ENCODE peak calls at places on chromosomes 1 and 21, in nine cellular contexts. One of them, this sample, is unnamed.

GRCh38 chr1:202645097-202645476 is 65.2 kb downstream of the SYT2 start:
- DNase-seq in transverse colon: no peak
- DNase-seq in sigmoid colon: no peak
- DNase-seq in K562: no peak
- DNase-seq in stomach: no peak
- DNase-seq in suprapubic skin: no peak
- DNase-seq in spleen: no peak
- DNase-seq in prostate gland: no peak
- DNase-seq in esophagus muscularis mucosa: no peak
- DNase-seq in this sample: no peak

GRCh38 chr21:42012344-42012743 is 2.2 kb upstream of the ZBTB21 start:
- DNase-seq in transverse colon: peak; percentile 23
- DNase-seq in sigmoid colon: no peak
- DNase-seq in K562: no peak
- DNase-seq in stomach: no peak
- DNase-seq in suprapubic skin: no peak
- DNase-seq in spleen: no peak
- DNase-seq in prostate gland: no peak
- DNase-seq in esophagus muscularis mucosa: no peak
- DNase-seq in this sample: no peak

GRCh38 chr1:150366416-150367296 is 2.7 kb downstream of the RPRD2 start:
- DNase-seq in transverse colon: no peak
- DNase-seq in sigmoid colon: no peak
- DNase-seq in K562: no peak
- DNase-seq in stomach: no peak
- DNase-seq in suprapubic skin: no peak
- DNase-seq in spleen: no peak
- DNase-seq in prostate gland: no peak
- DNase-seq in esophagus muscularis mucosa: no peak
- DNase-seq in this sample: no peak

GRCh38 chr1:42479621-42480020 is 16.5 kb downstream of the CCDC30 start:
- DNase-seq in transverse colon: no peak
- DNase-seq in sigmoid colon: no peak
- DNase-seq in K562: peak; percentile 17
- DNase-seq in stomach: no peak
- DNase-seq in suprapubic skin: no peak
- DNase-seq in spleen: no peak
- DNase-seq in prostate gland: no peak
- DNase-seq in esophagus muscularis mucosa: no peak
- DNase-seq in this sample: no peak

GRCh38 chr1:196650403-196650802 is 1.4 kb upstream of the CFH start:
- DNase-seq in transverse colon: no peak
- DNase-seq in sigmoid colon: no peak
- DNase-seq in K562: no peak
- DNase-seq in stomach: no peak
- DNase-seq in suprapubic skin: no peak
- DNase-seq in spleen: no peak
- DNase-seq in prostate gland: no peak
- DNase-seq in esophagus muscularis mucosa: no peak
- DNase-seq in this sample: no peak

GRCh38 chr1:17696417-17697301 is 58.5 kb upstream of the ACTL8 start:
- DNase-seq in transverse colon: no peak
- DNase-seq in sigmoid colon: no peak
- DNase-seq in K562: peak; percentile 23
- DNase-seq in stomach: no peak
- DNase-seq in suprapubic skin: no peak
- DNase-seq in spleen: no peak
- DNase-seq in prostate gland: peak; percentile 14
- DNase-seq in esophagus muscularis mucosa: no peak
- DNase-seq in this sample: peak; percentile 7

GRCh38 chr1:244461254-244462071 is at the start of gene CATSPERE:
- DNase-seq in transverse colon: peak; percentile 91
- DNase-seq in sigmoid colon: peak; percentile 93
- DNase-seq in K562: no peak
- DNase-seq in stomach: peak; percentile 93
- DNase-seq in suprapubic skin: peak; percentile 89
- DNase-seq in spleen: peak; percentile 96
- DNase-seq in prostate gland: peak; percentile 85
- DNase-seq in esophagus muscularis mucosa: peak; percentile 95
- DNase-seq in this sample: no peak

GRCh38 chr1:40185951-40186864 is 25.0 kb downstream of the RLF start:
- DNase-seq in transverse colon: peak; percentile 10
- DNase-seq in sigmoid colon: no peak
- DNase-seq in K562: no peak
- DNase-seq in stomach: no peak
- DNase-seq in suprapubic skin: no peak
- DNase-seq in spleen: no peak
- DNase-seq in prostate gland: no peak
- DNase-seq in esophagus muscularis mucosa: no peak
- DNase-seq in this sample: no peak

GRCh38 chr1:185733818-185734709 is at the start of gene HMCN1:
- DNase-seq in transverse colon: peak; percentile 54
- DNase-seq in sigmoid colon: peak; percentile 93
- DNase-seq in K562: peak; percentile 39
- DNase-seq in stomach: peak; percentile 58
- DNase-seq in suprapubic skin: peak; percentile 86
- DNase-seq in spleen: peak; percentile 86
- DNase-seq in prostate gland: peak; percentile 43
- DNase-seq in esophagus muscularis mucosa: no peak
- DNase-seq in this sample: peak; percentile 41

GRCh38 chr1:88484862-88485261 is 199.2 kb upstream of the PKN2 start:
- DNase-seq in transverse colon: no peak
- DNase-seq in sigmoid colon: no peak
- DNase-seq in K562: no peak
- DNase-seq in stomach: no peak
- DNase-seq in suprapubic skin: no peak
- DNase-seq in spleen: no peak
- DNase-seq in prostate gland: no peak
- DNase-seq in esophagus muscularis mucosa: no peak
- DNase-seq in this sample: no peak

GRCh38 chr1:79193211-79194079 is 186.9 kb upstream of the ADGRL4 start:
- DNase-seq in transverse colon: no peak
- DNase-seq in sigmoid colon: no peak
- DNase-seq in K562: no peak
- DNase-seq in stomach: no peak
- DNase-seq in suprapubic skin: no peak
- DNase-seq in spleen: no peak
- DNase-seq in prostate gland: no peak
- DNase-seq in esophagus muscularis mucosa: no peak
- DNase-seq in this sample: peak; percentile 34

GRCh38 chr1:245469734-245470133 is 314.9 kb downstream of the KIF26B start:
- DNase-seq in transverse colon: no peak
- DNase-seq in sigmoid colon: no peak
- DNase-seq in K562: no peak
- DNase-seq in stomach: no peak
- DNase-seq in suprapubic skin: no peak
- DNase-seq in spleen: no peak
- DNase-seq in prostate gland: no peak
- DNase-seq in esophagus muscularis mucosa: no peak
- DNase-seq in this sample: no peak

GRCh38 chr1:231065510-231066241 is 25.6 kb upstream of the FAM89A start:
- DNase-seq in transverse colon: no peak
- DNase-seq in sigmoid colon: no peak
- DNase-seq in K562: peak; percentile 63
- DNase-seq in stomach: no peak
- DNase-seq in suprapubic skin: no peak
- DNase-seq in spleen: no peak
- DNase-seq in prostate gland: no peak
- DNase-seq in esophagus muscularis mucosa: no peak
- DNase-seq in this sample: no peak

GRCh38 chr1:222788328-222789156 is 26.3 kb upstream of the DISP1 start:
- DNase-seq in transverse colon: no peak
- DNase-seq in sigmoid colon: no peak
- DNase-seq in K562: no peak
- DNase-seq in stomach: no peak
- DNase-seq in suprapubic skin: no peak
- DNase-seq in spleen: no peak
- DNase-seq in prostate gland: no peak
- DNase-seq in esophagus muscularis mucosa: no peak
- DNase-seq in this sample: no peak

GRCh38 chr1:75841421-75841820 is 44.7 kb downstream of the MSH4 start:
- DNase-seq in transverse colon: no peak
- DNase-seq in sigmoid colon: no peak
- DNase-seq in K562: no peak
- DNase-seq in stomach: no peak
- DNase-seq in suprapubic skin: no peak
- DNase-seq in spleen: no peak
- DNase-seq in prostate gland: no peak
- DNase-seq in esophagus muscularis mucosa: no peak
- DNase-seq in this sample: no peak

DNA sequence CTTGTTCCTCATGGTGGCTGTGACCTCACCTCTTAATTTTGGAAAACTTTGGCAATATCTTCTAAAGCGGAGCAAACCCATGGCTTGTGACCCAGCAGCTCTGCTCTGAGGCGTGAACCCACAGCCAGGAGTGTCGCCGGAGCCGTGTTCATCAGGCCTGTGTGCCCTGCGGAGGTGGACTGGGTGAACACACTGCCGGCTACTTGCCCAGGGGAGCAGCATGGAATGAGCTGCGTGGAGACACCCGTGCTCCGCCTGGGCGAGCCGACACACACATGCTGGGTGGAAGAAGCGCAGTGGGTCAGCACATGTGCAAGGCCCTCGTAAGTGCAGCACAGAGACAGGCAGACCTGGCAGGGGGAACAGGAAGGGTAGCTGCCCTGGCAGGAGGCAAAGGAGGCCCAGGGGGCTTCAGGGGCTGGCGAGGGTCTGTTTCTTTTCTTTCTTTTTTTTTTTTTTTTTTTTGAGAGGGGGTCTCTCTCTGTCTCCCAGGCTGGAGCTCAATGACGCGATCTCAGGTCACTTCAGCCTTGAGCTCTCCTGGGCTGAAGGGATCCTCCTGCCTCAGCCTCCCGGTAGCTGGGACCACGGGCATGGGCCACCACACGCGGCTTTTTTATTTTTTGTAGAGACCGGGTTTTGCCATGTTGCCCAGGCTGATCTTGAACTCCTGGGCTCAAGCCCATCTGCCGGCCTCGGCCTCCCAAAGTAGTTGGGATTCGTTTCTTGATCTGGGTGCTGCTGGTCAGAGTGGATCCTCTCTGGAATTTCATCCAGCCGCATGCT is 41.8 kb downstream of the AGPAT3 start:
- DNase-seq in transverse colon: no peak
- DNase-seq in sigmoid colon: peak; percentile 44
- DNase-seq in K562: no peak
- DNase-seq in stomach: no peak
- DNase-seq in suprapubic skin: no peak
- DNase-seq in spleen: no peak
- DNase-seq in prostate gland: no peak
- DNase-seq in esophagus muscularis mucosa: no peak
- DNase-seq in this sample: no peak
- TF ChIP-seq POLR2AphosphoS5 in transverse colon: no peak
- TF ChIP-seq POLR2AphosphoS5 in sigmoid colon: no peak
- TF ChIP-seq POLR2AphosphoS5 in K562: no peak
- TF ChIP-seq POLR2AphosphoS5 in stomach: no peak
- TF ChIP-seq POLR2AphosphoS5 in suprapubic skin: no peak
- TF ChIP-seq POLR2AphosphoS5 in spleen: peak; percentile 42
- TF ChIP-seq POLR2AphosphoS5 in prostate gland: no peak
- TF ChIP-seq POLR2AphosphoS5 in esophagus muscularis mucosa: no peak
- TF ChIP-seq POLR2AphosphoS5 in this sample: no peak

GRCh38 chr1:89999208-89999607 is 4.3 kb downstream of the ZNF326 start:
- DNase-seq in transverse colon: no peak
- DNase-seq in sigmoid colon: no peak
- DNase-seq in K562: no peak
- DNase-seq in stomach: no peak
- DNase-seq in suprapubic skin: no peak
- DNase-seq in spleen: no peak
- DNase-seq in prostate gland: no peak
- DNase-seq in esophagus muscularis mucosa: no peak
- DNase-seq in this sample: no peak
- H3K4me3 ChIP-seq in transverse colon: no peak overlapping the region
- H3K4me3 ChIP-seq in sigmoid colon: no peak overlapping the region
- H3K4me3 ChIP-seq in K562: no peak overlapping the region
- H3K4me3 ChIP-seq in stomach: no peak overlapping the region
- H3K4me3 ChIP-seq in suprapubic skin: no peak overlapping the region
- H3K4me3 ChIP-seq in spleen: no peak overlapping the region
- H3K4me3 ChIP-seq in prostate gland: no peak overlapping the region
- H3K4me3 ChIP-seq in esophagus muscularis mucosa: no peak overlapping the region
- H3K4me3 ChIP-seq in this sample: no peak overlapping the region

GRCh38 chr1:198641966-198642656 is 3.3 kb downstream of the PTPRC start:
- DNase-seq in transverse colon: no peak
- DNase-seq in sigmoid colon: no peak
- DNase-seq in K562: no peak
- DNase-seq in stomach: no peak
- DNase-seq in suprapubic skin: no peak
- DNase-seq in spleen: no peak
- DNase-seq in prostate gland: no peak
- DNase-seq in esophagus muscularis mucosa: no peak
- DNase-seq in this sample: no peak

GRCh38 chr1:198643001-198643400 is 4.2 kb downstream of the PTPRC start:
- DNase-seq in transverse colon: no peak
- DNase-seq in sigmoid colon: no peak
- DNase-seq in K562: no peak
- DNase-seq in stomach: no peak
- DNase-seq in suprapubic skin: no peak
- DNase-seq in spleen: no peak
- DNase-seq in prostate gland: no peak
- DNase-seq in esophagus muscularis mucosa: no peak
- DNase-seq in this sample: no peak

GRCh38 chr1:198643827-198644226 is 5.0 kb downstream of the PTPRC start:
- DNase-seq in transverse colon: no peak
- DNase-seq in sigmoid colon: no peak
- DNase-seq in K562: no peak
- DNase-seq in stomach: no peak
- DNase-seq in suprapubic skin: no peak
- DNase-seq in spleen: no peak
- DNase-seq in prostate gland: no peak
- DNase-seq in esophagus muscularis mucosa: no peak
- DNase-seq in this sample: no peak

GRCh38 chr1:198639581-198640235 is 868 bp downstream of the PTPRC start:
- DNase-seq in transverse colon: no peak
- DNase-seq in sigmoid colon: no peak
- DNase-seq in K562: no peak
- DNase-seq in stomach: no peak
- DNase-seq in suprapubic skin: no peak
- DNase-seq in spleen: no peak
- DNase-seq in prostate gland: no peak
- DNase-seq in esophagus muscularis mucosa: no peak
- DNase-seq in this sample: no peak

DNA sequence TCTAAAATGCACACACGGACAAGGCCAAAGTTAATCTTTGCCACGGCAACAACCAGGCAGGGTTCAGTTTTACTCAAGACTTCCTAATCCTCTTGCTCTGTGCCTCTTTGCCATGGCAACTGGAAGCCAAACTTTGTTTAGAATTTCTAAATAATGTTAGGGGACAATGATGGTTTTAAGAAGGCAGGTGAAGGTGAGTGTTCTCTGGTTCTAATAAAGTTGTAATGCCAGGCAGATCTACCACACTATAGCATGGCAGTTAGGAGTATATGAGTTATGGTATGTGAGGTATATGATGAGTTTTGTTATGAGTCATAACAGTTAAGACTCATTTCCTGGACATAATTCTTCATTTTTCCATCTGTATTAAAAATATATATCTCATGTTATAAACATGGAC is 2.7 kb downstream of the PTPRC start:
- DNase-seq in transverse colon: no peak
- DNase-seq in sigmoid colon: no peak
- DNase-seq in K562: no peak
- DNase-seq in stomach: no peak
- DNase-seq in suprapubic skin: no peak
- DNase-seq in spleen: no peak
- DNase-seq in prostate gland: no peak
- DNase-seq in esophagus muscularis mucosa: no peak
- DNase-seq in this sample: no peak
- TF ChIP-seq POLR2AphosphoS5 in transverse colon: no peak
- TF ChIP-seq POLR2AphosphoS5 in sigmoid colon: no peak
- TF ChIP-seq POLR2AphosphoS5 in K562: no peak
- TF ChIP-seq POLR2AphosphoS5 in stomach: no peak
- TF ChIP-seq POLR2AphosphoS5 in suprapubic skin: no peak
- TF ChIP-seq POLR2AphosphoS5 in spleen: no peak
- TF ChIP-seq POLR2AphosphoS5 in prostate gland: no peak
- TF ChIP-seq POLR2AphosphoS5 in esophagus muscularis mucosa: no peak
- TF ChIP-seq POLR2AphosphoS5 in this sample: no peak

GRCh38 chr1:118960026-118960561 is 28.0 kb downstream of the TBX15 start:
- DNase-seq in transverse colon: no peak
- DNase-seq in sigmoid colon: no peak
- DNase-seq in K562: no peak
- DNase-seq in stomach: no peak
- DNase-seq in suprapubic skin: no peak
- DNase-seq in spleen: no peak
- DNase-seq in prostate gland: no peak
- DNase-seq in esophagus muscularis mucosa: peak; percentile 68
- DNase-seq in this sample: no peak
- H3K4me3 ChIP-seq in transverse colon: no peak overlapping the region
- H3K4me3 ChIP-seq in sigmoid colon: no peak overlapping the region
- H3K4me3 ChIP-seq in K562: no peak overlapping the region
- H3K4me3 ChIP-seq in stomach: no peak overlapping the region
- H3K4me3 ChIP-seq in suprapubic skin: no peak overlapping the region
- H3K4me3 ChIP-seq in spleen: no peak overlapping the region
- H3K4me3 ChIP-seq in prostate gland: no peak overlapping the region
- H3K4me3 ChIP-seq in esophagus muscularis mucosa: no peak overlapping the region
- H3K4me3 ChIP-seq in this sample: no peak overlapping the region